ENCODE peak calls at places on chromosomes 6 and 20, in ten cellular contexts. L is mesenchymal stem cell; W is heart right ventricle; X is CD4-positive, alpha-beta T cell; O is tibial nerve; Z is H9; Y is gastrocnemius medialis; H is cardiac muscle cell; P is HCT116; D is Peyer's patch. B is an unnamed sample.

GRCh38 chr20:58652606-58653303 is 1.7 kb downstream of the STX16 start:
- DNase-seq in Z (no peak), D (no peak), H (no peak), X (no peak), L (peak), P (no peak), W (no peak), Y (no peak), O (no peak), B (no peak)

GRCh38 chr6:54083301-54083700 is 27.9 kb upstream of the MLIP start:
- DNase-seq in P (no peak), L (no peak), Y (peak), O (no peak), H (no peak), Z (no peak), D (no peak), X (no peak), W (no peak), B (no peak)

GRCh38 chr6:82924799-82925535 is 140.7 kb downstream of the UBE3D start:
- DNase-seq in L (no peak), O (no peak), H (no peak), Z (no peak), W (no peak), P (no peak), X (no peak), Y (no peak), D (no peak), B (no peak)

GRCh38 chr6:169386431-169387057 is 132.9 kb upstream of the THBS2 start:
- DNase-seq in Y (no peak), D (no peak), P (no peak), X (no peak), W (no peak), L (no peak), H (no peak), O (no peak), Z (no peak), B (peak)

GRCh38 chr20:50053790-50054547 is 59.0 kb downstream of the UBE2V1 start:
- DNase-seq in H (no peak), Y (no peak), L (no peak), O (no peak), Z (no peak), W (no peak), X (no peak), P (no peak), D (no peak), B (no peak)

GRCh38 chr6:144131248-144131709 is 19.0 kb upstream of the STX11 start:
- DNase-seq in H (no peak), O (no peak), P (peak), Y (no peak), Z (no peak), X (no peak), L (no peak), W (no peak), D (no peak), B (peak)

GRCh38 chr20:63361507-63362425 is 617 bp upstream of the CHRNA4 start:
- DNase-seq in L (no peak), H (no peak), D (no peak), O (no peak), Y (no peak), W (no peak), P (no peak), X (no peak), Z (peak), B (no peak)

GRCh38 chr6:4378319-4378996 is 243.1 kb upstream of the ECI2 start:
- DNase-seq in O (no peak), Z (no peak), D (no peak), W (no peak), Y (no peak), L (no peak), X (no peak), P (no peak), H (no peak), B (no peak)

GRCh38 chr20:4036351-4036750 is 21.0 kb upstream of the RNF24 start:
- DNase-seq in O (no peak), L (no peak), W (no peak), Z (no peak), D (no peak), P (no peak), X (no peak), Y (no peak), H (no peak), B (no peak)

GRCh38 chr6:122589115-122589514 is 21.1 kb upstream of the PKIB start:
- DNase-seq in D (no peak), L (no peak), X (no peak), Y (no peak), H (no peak), O (no peak), P (no peak), Z (no peak), W (no peak), B (no peak)

GRCh38 chr6:6834356-6835342 is 246.1 kb downstream of the LY86 start:
- DNase-seq in O (no peak), P (no peak), D (no peak), L (no peak), Z (no peak), X (no peak), W (peak), H (peak), Y (no peak), B (no peak)

GRCh38 chr6:104182811-104183210 is 676.9 kb downstream of the HACE1 start:
- DNase-seq in Z (no peak), P (no peak), D (no peak), X (no peak), O (no peak), H (no peak), Y (no peak), L (peak), W (no peak), B (peak)

GRCh38 chr6:10351678-10352220 is 63.1 kb downstream of the TFAP2A start:
- DNase-seq in Y (no peak), D (no peak), H (peak), L (no peak), X (no peak), W (no peak), Z (peak), O (no peak), P (no peak), B (no peak)

GRCh38 chr6:131923356-131923755 is 27.8 kb downstream of the CCN2 start:
- DNase-seq in Y (no peak), X (no peak), L (peak), Z (peak), O (peak), P (peak), D (no peak), W (peak), H (peak), B (peak)

GRCh38 chr20:164618-165017 is 7.4 kb downstream of the DEFB127 start:
- DNase-seq in Y (no peak), W (no peak), O (no peak), H (no peak), L (no peak), P (no peak), Z (no peak), X (no peak), D (no peak), B (no peak)

GRCh38 chr20:53750827-53751393 is 157.3 kb upstream of the ZNF217 start:
- DNase-seq in P (no peak), Y (no peak), H (peak), O (no peak), L (peak), D (no peak), W (no peak), Z (no peak), X (peak), B (peak)

GRCh38 chr6:80956898-80957297 is 795.6 kb downstream of the TENT5A start:
- DNase-seq in H (no peak), L (no peak), D (no peak), X (no peak), Z (no peak), Y (no peak), O (no peak), P (no peak), W (no peak), B (no peak)

GRCh38 chr6:155408981-155409380 is 46.7 kb downstream of the NOX3 start:
- DNase-seq in X (no peak), W (no peak), Y (no peak), H (no peak), L (no peak), D (no peak), Z (no peak), O (no peak), P (no peak), B (no peak)

GRCh38 chr20:24662756-24663399 is 193.4 kb downstream of the SYNDIG1 start:
- DNase-seq in D (peak), L (no peak), W (no peak), Z (no peak), X (no peak), H (no peak), P (no peak), Y (no peak), O (no peak), B (no peak)

GRCh38 chr6:80174931-80175572 is 68.6 kb downstream of the BCKDHB start:
- DNase-seq in Z (no peak), L (peak), D (no peak), W (no peak), X (no peak), O (no peak), P (no peak), Y (no peak), H (no peak), B (peak)

GRCh38 chr6:105459049-105459448 is 56.2 kb upstream of the PREP start:
- DNase-seq in P (no peak), Z (no peak), O (no peak), D (no peak), L (no peak), X (no peak), Y (no peak), W (no peak), H (no peak), B (peak)

GRCh38 chr6:170278743-170279094 is 12.2 kb downstream of the DLL1 start:
- DNase-seq in D (peak), O (no peak), P (no peak), W (no peak), Z (no peak), H (no peak), X (no peak), Y (no peak), L (no peak), B (no peak)

GRCh38 chr6:89708316-89708715 is 69.8 kb upstream of the LYRM2 start:
- DNase-seq in L (no peak), X (no peak), Z (no peak), O (no peak), W (no peak), P (no peak), Y (no peak), D (no peak), H (no peak), B (no peak)

GRCh38 chr6:5484692-5485091 is 223.4 kb downstream of the FARS2 start:
- DNase-seq in W (no peak), Z (no peak), O (no peak), D (no peak), X (no peak), Y (no peak), L (no peak), H (no peak), P (no peak), B (no peak)

GRCh38 chr20:49562341-49563014 is 5.5 kb downstream of the PTGIS start:
- DNase-seq in X (no peak), Y (peak), W (peak), D (no peak), P (peak), Z (peak), H (no peak), L (peak), O (peak), B (peak)

GRCh38 chr6:30800876-30801275 is 56.5 kb upstream of the IER3 start:
- DNase-seq in O (no peak), X (no peak), P (no peak), Y (no peak), W (peak), H (no peak), D (no peak), L (no peak), Z (no peak), B (no peak)

GRCh38 chr6:30795549-30796293 is 51.4 kb upstream of the IER3 start:
- DNase-seq in P (no peak), L (no peak), W (no peak), Y (no peak), H (no peak), Z (no peak), D (no peak), O (no peak), X (no peak), B (no peak)

GRCh38 chr6:30798501-30798900 is 54.2 kb upstream of the IER3 start:
- DNase-seq in H (no peak), X (no peak), D (no peak), O (no peak), Y (no peak), Z (no peak), P (no peak), L (no peak), W (no peak), B (no peak)

GRCh38 chr6:30801950-30802349 is 57.6 kb upstream of the IER3 start:
- DNase-seq in X (no peak), H (no peak), W (no peak), D (no peak), O (no peak), Z (no peak), Y (no peak), P (no peak), L (no peak), B (no peak)

GRCh38 chr6:30799210-30799609 is 54.9 kb upstream of the IER3 start:
- DNase-seq in H (no peak), P (no peak), Z (no peak), O (no peak), D (no peak), L (no peak), W (no peak), X (no peak), Y (no peak), B (no peak)
- H3K27ac ChIP-seq in H (no peak), P (no peak), Z (no peak), O (no peak), D (no peak), L (no peak), W (no peak), X (no peak), Y (no peak), B (no peak)

GRCh38 chr20:37598101-37598530 is 70.4 kb upstream of the BLCAP start:
- DNase-seq in X (no peak), P (no peak), Y (no peak), O (no peak), D (no peak), L (no peak), W (no peak), Z (peak), H (peak), B (no peak)
- H3K27ac ChIP-seq in X (no peak), P (no peak), Y (no peak), O (no peak), D (no peak), L (no peak), W (no peak), Z (no peak), H (no peak), B (no peak)

GRCh38 chr6:17904491-17905120 is 82.8 kb downstream of the KIF13A start:
- DNase-seq in L (peak), W (no peak), Y (peak), P (no peak), X (no peak), H (no peak), D (no peak), O (no peak), Z (no peak), B (no peak)

GRCh38 chr6:17907467-17908229 is 79.8 kb downstream of the KIF13A start:
- DNase-seq in O (peak), P (peak), D (no peak), L (peak), X (no peak), H (no peak), W (peak), Z (no peak), Y (peak), B (peak)

GRCh38 chr6:17908831-17909230 is 78.6 kb downstream of the KIF13A start:
- DNase-seq in Y (no peak), H (no peak), D (no peak), X (no peak), O (no peak), L (no peak), Z (no peak), P (no peak), W (no peak), B (no peak)

GRCh38 chr6:17902953-17903352 is 84.5 kb downstream of the KIF13A start:
- DNase-seq in Z (no peak), D (no peak), L (no peak), Y (no peak), H (no peak), X (no peak), W (no peak), O (no peak), P (no peak), B (no peak)

GRCh38 chr6:17905611-17906592 is 81.5 kb downstream of the KIF13A start:
- DNase-seq in W (no peak), Z (no peak), H (no peak), D (no peak), X (no peak), P (no peak), O (no peak), L (peak), Y (no peak), B (peak)
- H3K27ac ChIP-seq in W (peak), Z (no peak), H (no peak), D (no peak), X (no peak), P (no peak), O (no peak), L (peak), Y (peak), B (peak)

GRCh38 chr6:129586815-129587214 is 123.2 kb downstream of the ARHGAP18 start:
- DNase-seq in D (no peak), Y (no peak), O (no peak), L (no peak), Z (no peak), X (no peak), P (no peak), H (no peak), W (no peak), B (no peak)
- H3K27ac ChIP-seq in D (no peak), Y (no peak), O (no peak), L (no peak), Z (no peak), X (no peak), P (no peak), H (no peak), W (no peak), B (no peak)

DNA sequence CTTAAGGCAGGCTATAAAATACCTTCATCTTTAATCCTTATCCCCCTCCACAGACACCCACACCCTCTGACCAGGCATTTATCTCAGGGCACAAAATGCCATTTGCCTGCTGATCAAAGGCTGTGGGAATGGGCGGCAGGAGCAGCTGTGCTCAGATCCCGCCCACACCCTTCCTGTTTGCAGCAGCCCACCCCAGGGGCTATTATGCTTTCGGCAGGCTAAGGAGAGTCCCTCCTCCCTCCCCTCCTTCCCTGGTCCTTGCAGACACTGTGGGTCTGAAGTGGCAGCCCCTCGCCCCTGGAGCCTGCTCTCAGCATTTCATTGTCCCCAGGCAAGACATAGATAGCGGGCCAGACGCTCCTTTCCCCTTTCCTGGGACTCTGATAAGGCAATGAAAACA is 220.8 kb upstream of the HEY2 start:
- DNase-seq in X (no peak), Y (no peak), Z (peak), L (no peak), D (no peak), H (peak), W (no peak), P (no peak), O (no peak), B (no peak)
- H3K27ac ChIP-seq in X (no peak), Y (no peak), Z (no peak), L (no peak), D (no peak), H (peak), W (no peak), P (no peak), O (no peak), B (no peak)